ENCODE peak calls at places on chromosomes 16 and 17, in four cellular contexts. Y is small intestine, T is tibial artery, J is endodermal cell. O is an unnamed sample.

GRCh38 chr16:67000384-67001158 is 12.2 kb downstream of the CES4A start:
- DNase-seq in Y (peak; percentile 56), T (peak; percentile 55), J (peak; percentile 90), O (no peak)

GRCh38 chr17:55706808-55707773 is 15.6 kb downstream of the TMEM100 start:
- DNase-seq in Y (no peak), T (no peak), J (peak; percentile 81), O (no peak)

GRCh38 chr17:4934173-4934979 is 2.3 kb downstream of the GP1BA start:
- DNase-seq in Y (no peak), T (no peak), J (peak; percentile 86), O (no peak)

GRCh38 chr17:47804461-47804860 is 17.1 kb downstream of the OSBPL7 start:
- DNase-seq in Y (no peak), T (no peak), J (peak; percentile 39), O (no peak)

GRCh38 chr17:44972953-44973352 is 4.8 kb upstream of the C1QL1 start:
- DNase-seq in Y (no peak), T (no peak), J (no peak), O (no peak)

GRCh38 chr17:47192549-47192948 is 3.5 kb upstream of the CDC27 start:
- DNase-seq in Y (no peak), T (no peak), J (no peak), O (no peak)

GRCh38 chr16:87661561-87661960 is 59.3 kb downstream of the JPH3 start:
- DNase-seq in Y (no peak), T (no peak), J (peak; percentile 95), O (peak; percentile 29)

GRCh38 chr17:50304781-50305404 is 30.6 kb downstream of the TMEM92 start:
- DNase-seq in Y (no peak), T (no peak), J (no peak), O (no peak)

GRCh38 chr17:62351176-62351575 is 29.2 kb upstream of the EFCAB3 start:
- DNase-seq in Y (no peak), T (no peak), J (no peak), O (no peak)

GRCh38 chr17:57902800-57903759 is 52.1 kb downstream of the CUEDC1 start:
- DNase-seq in Y (peak; percentile 96), T (peak; percentile 92), J (no peak), O (no peak)

GRCh38 chr17:4427505-4427904 is 6.2 kb upstream of the SPNS3 start:
- DNase-seq in Y (no peak), T (no peak), J (no peak), O (no peak)

GRCh38 chr17:81340606-81341346 is 45.7 kb upstream of the SLC38A10 start:
- DNase-seq in Y (no peak), T (peak; percentile 45), J (peak; percentile 71), O (no peak)

GRCh38 chr16:80317132-80318098 is 223.4 kb upstream of the DYNLRB2 start:
- DNase-seq in Y (peak; percentile 7), T (no peak), J (peak; percentile 88), O (no peak)

GRCh38 chr16:2420035-2420434 is 9.2 kb upstream of the CCNF start:
- DNase-seq in Y (no peak), T (no peak), J (no peak), O (no peak)
- H3K4me3 ChIP-seq in Y (no peak overlapping the region), T (no peak overlapping the region), J (no peak overlapping the region), O (no peak overlapping the region)

GRCh38 chr16:69322343-69322742 is 8.0 kb downstream of the PDF start:
- DNase-seq in Y (no peak), T (no peak), J (no peak), O (no peak)
- H3K27ac ChIP-seq in Y (no peak overlapping the region), T (no peak overlapping the region), J (no peak overlapping the region), O (no peak overlapping the region)

DNA sequence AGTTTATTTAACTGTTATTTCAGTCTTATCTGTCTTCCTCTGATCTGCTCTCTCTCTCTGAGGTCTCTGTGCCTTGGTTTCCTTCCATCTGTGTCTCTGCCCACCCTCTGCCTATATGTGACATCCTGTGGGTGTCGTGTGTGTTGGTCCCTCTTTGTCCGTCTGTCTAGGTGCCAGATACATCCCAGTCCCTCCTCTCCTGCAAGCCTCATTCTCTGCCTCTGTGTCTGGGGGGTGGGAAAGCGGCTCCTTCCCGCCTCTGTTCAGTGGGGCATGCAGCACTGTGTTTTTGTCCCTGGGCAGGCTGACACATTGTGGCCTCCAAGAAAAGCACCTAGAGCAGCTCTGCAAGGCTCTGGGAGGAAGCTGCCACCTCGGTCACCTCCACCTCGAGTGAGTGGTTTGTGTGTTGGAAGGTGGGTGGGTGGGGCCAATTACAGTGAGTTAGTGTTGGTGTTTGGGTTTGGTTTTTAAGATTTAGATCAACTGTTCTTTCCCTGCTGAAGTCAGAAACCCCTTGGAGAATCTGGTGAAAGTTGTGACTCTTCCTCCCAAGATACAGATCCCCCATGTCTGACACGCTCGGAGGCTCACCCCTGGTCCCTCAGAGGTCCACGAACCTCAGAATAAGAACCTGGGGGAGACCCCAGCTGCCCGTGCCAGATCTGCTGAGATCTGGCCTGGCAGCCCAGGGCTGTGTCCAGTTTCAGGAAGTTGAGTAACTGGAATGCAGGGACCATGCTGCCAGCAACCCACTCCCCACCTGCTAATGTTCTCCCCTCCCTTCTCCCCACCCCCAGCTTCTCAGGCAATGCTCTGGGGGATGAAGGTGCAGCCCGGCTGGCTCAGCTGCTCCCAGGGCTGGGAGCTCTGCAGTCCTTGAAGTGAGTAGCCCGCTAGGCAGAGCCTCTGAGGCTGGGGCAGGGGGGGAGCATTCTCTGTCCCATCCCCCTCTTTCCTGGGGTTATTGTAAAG is 50.9 kb upstream of the CPNE2 start:
- DNase-seq in Y (peak; percentile 49), T (no peak), J (no peak), O (no peak)
- H3K4me3 ChIP-seq in Y (no peak overlapping the region), T (no peak overlapping the region), J (no peak overlapping the region), O (no peak overlapping the region)

DNA sequence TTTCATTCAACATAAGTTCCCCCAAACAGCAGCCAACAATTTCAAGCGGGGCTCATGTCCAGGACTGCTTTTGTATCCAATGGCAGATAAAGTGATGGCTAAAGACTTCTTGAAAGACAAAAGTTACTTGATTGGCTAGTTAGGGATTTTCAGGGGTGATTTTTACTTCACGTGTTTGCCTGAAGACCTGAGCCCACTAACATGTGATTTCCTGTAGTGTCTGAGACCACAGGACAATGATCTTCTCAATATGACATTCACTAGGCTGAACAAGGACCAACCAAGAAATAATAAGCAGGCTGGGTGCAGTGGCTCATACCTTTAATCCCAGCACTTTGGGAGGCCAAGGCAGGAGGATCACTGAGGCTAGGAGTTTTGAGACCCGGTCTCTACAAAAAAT is 10.4 kb downstream of the TVP23A start:
- DNase-seq in Y (no peak), T (no peak), J (no peak), O (no peak)
- H3K27ac ChIP-seq in Y (no peak overlapping the region), T (no peak overlapping the region), J (no peak overlapping the region), O (no peak overlapping the region)